ENCODE peak calls at places on chromosomes 6 and 20, in five cellular contexts. O is small intestine, R is cardiac septum, T is AG20443, J is left ventricle myocardium inferior. Z is an unnamed sample.

GRCh38 chr6:75244063-75244575 is 518 bp upstream of the COX7A2 start:
- DNase-seq in R (no peak), T (no peak), O (no peak), J (no peak), Z (no peak)

GRCh38 chr6:101926149-101926925 is 532.8 kb downstream of the GRIK2 start:
- DNase-seq in T (peak), O (no peak), R (no peak), J (no peak), Z (no peak)

GRCh38 chr6:170087946-170088348 is 202.9 kb downstream of the DLL1 start:
- DNase-seq in O (peak), J (peak), R (peak), T (no peak), Z (no peak)

GRCh38 chr6:62262283-62262682 is 23.7 kb downstream of the KHDRBS2 start:
- DNase-seq in T (no peak), R (no peak), J (no peak), O (no peak), Z (no peak)

GRCh38 chr6:36160147-36160760 is 29.9 kb downstream of the MAPK13 start:
- DNase-seq in J (no peak), O (no peak), T (no peak), R (no peak), Z (no peak)

GRCh38 chr6:69370763-69371162 is 426.0 kb downstream of the LMBRD1 start:
- DNase-seq in J (peak), O (no peak), T (no peak), R (no peak), Z (no peak)

GRCh38 chr20:57467742-57468141 is 57.2 kb downstream of the CTCFL start:
- DNase-seq in T (peak), R (no peak), O (no peak), J (no peak), Z (no peak)

GRCh38 chr20:64115171-64115911 is 8.0 kb upstream of the NPBWR2 start:
- DNase-seq in J (no peak), T (no peak), O (no peak), R (peak), Z (no peak)

GRCh38 chr6:134512946-134513345 is 195.0 kb upstream of the SGK1 start:
- DNase-seq in J (peak), T (no peak), R (no peak), O (no peak), Z (no peak)

GRCh38 chr6:158996863-158997262 is 3.1 kb downstream of the RSPH3 start:
- DNase-seq in T (no peak), J (no peak), R (no peak), O (no peak), Z (no peak)

GRCh38 chr6:151452750-151453427 is 963 bp upstream of the RMND1 start:
- DNase-seq in T (no peak), J (peak), R (no peak), O (peak), Z (no peak)

GRCh38 chr6:109303149-109303548 is 79.1 kb downstream of the CD164 start:
- DNase-seq in T (no peak), R (no peak), J (no peak), O (no peak), Z (no peak)

GRCh38 chr20:59697082-59697481 is 92.7 kb downstream of the PHACTR3 start:
- DNase-seq in R (no peak), O (no peak), T (no peak), J (no peak), Z (no peak)

GRCh38 chr20:32971703-32972161 is 32.5 kb downstream of the SUN5 start:
- DNase-seq in O (no peak), J (no peak), R (no peak), T (no peak), Z (no peak)